ENCODE peak calls at places on chromosomes 13 and 19, in six cellular contexts. Q is stimulated activated CD4-positive, alpha-beta T cell treated with anti-CD3 and anti-CD28 coated beads, Interleukin-4, amount 100 ng/mL, for 1 hour; O is mesendoderm; C is uterus; W is kidney tubule cell; F is T-helper 17 cell. Z is an unnamed sample.

GRCh38 chr19:8224394-8225145 is 15.4 kb downstream of the CERS4 start:
- DNase-seq in C (peak), W (peak), O (no peak), Q (no peak), F (no peak), Z (no peak)

GRCh38 chr13:99417151-99417820 is 84.0 kb upstream of the TM9SF2 start:
- DNase-seq in O (peak), W (no peak), Q (no peak), F (no peak), C (no peak), Z (no peak)

GRCh38 chr13:73656863-73657262 is 477.3 kb downstream of the KLF12 start:
- DNase-seq in C (no peak), F (no peak), Q (no peak), W (peak), O (no peak), Z (no peak)

GRCh38 chr13:44063467-44063866 is 183.8 kb downstream of the LACC1 start:
- DNase-seq in O (no peak), F (no peak), C (no peak), W (no peak), Q (no peak), Z (no peak)

GRCh38 chr19:43316591-43317319 is 36.7 kb upstream of the CD177 start:
- DNase-seq in F (no peak), W (peak), Q (no peak), C (no peak), O (peak), Z (peak)

GRCh38 chr13:71514900-71515598 is 352.0 kb downstream of the DACH1 start:
- DNase-seq in C (no peak), F (no peak), Q (no peak), O (no peak), W (no peak), Z (no peak)

GRCh38 chr13:96779691-96780090 is 214.6 kb downstream of the OXGR1 start:
- DNase-seq in F (no peak), O (no peak), W (no peak), C (no peak), Q (no peak), Z (no peak)

GRCh38 chr13:65011403-65011802 is 2218.7 kb downstream of the PCDH9 start:
- DNase-seq in O (no peak), Q (no peak), F (no peak), W (no peak), C (no peak), Z (no peak)

GRCh38 chr13:43908156-43909126 is 28.7 kb downstream of the LACC1 start:
- DNase-seq in W (peak), C (no peak), F (no peak), Q (no peak), O (peak), Z (peak)

GRCh38 chr13:74226791-74227475 is 92.7 kb upstream of the KLF12 start:
- DNase-seq in W (no peak), O (no peak), C (no peak), F (no peak), Q (no peak), Z (no peak)

GRCh38 chr19:10763828-10764339 is 46.0 kb downstream of the DNM2 start:
- DNase-seq in C (no peak), O (no peak), F (no peak), Q (no peak), W (no peak), Z (no peak)

GRCh38 chr13:38213307-38213706 is 136.3 kb upstream of the UFM1 start:
- DNase-seq in Q (no peak), F (no peak), W (peak), O (no peak), C (no peak), Z (no peak)

GRCh38 chr19:41296323-41296935 is 13.5 kb upstream of the CCDC97 start:
- DNase-seq in W (peak), F (no peak), Q (no peak), C (no peak), O (no peak), Z (no peak)

GRCh38 chr19:16896098-16896912 is 7.5 kb downstream of the F2RL3 start:
- DNase-seq in O (peak), C (no peak), W (no peak), F (no peak), Q (no peak), Z (peak)

GRCh38 chr19:39212377-39212742 is 8.3 kb upstream of the SYCN start:
- DNase-seq in Q (peak), C (no peak), O (peak), F (peak), W (no peak), Z (peak)

GRCh38 chr13:41416276-41416675 is 41.1 kb upstream of the RGCC start:
- DNase-seq in Q (no peak), F (no peak), C (no peak), O (no peak), W (no peak), Z (no peak)

GRCh38 chr13:99577934-99578917 is 77.0 kb downstream of the TM9SF2 start:
- DNase-seq in W (peak), O (peak), C (no peak), F (no peak), Q (no peak), Z (peak)

GRCh38 chr13:27171244-27171829 is at the start of gene USP12:
- DNase-seq in C (no peak), W (no peak), F (peak), Q (peak), O (peak), Z (peak)

GRCh38 chr19:55440411-55441105 is 2.5 kb downstream of the SHISA7 start:
- DNase-seq in C (no peak), F (no peak), Q (no peak), W (no peak), O (peak), Z (no peak)

GRCh38 chr19:46886546-46887239 is 25.9 kb downstream of the ARHGAP35 start:
- DNase-seq in C (no peak), Q (no peak), O (no peak), W (no peak), F (no peak), Z (no peak)

GRCh38 chr13:39773833-39774232 is 118.4 kb downstream of the COG6 start:
- DNase-seq in Q (no peak), W (no peak), C (no peak), F (no peak), O (no peak), Z (peak)

GRCh38 chr13:44109986-44110640 is 230.4 kb downstream of the LACC1 start:
- DNase-seq in O (no peak), W (peak), C (no peak), Q (no peak), F (no peak), Z (no peak)

GRCh38 chr13:73938375-73939070 is 195.7 kb downstream of the KLF12 start:
- DNase-seq in F (no peak), Q (no peak), W (peak), C (no peak), O (peak), Z (peak)

GRCh38 chr13:85212692-85213091 is 586.5 kb downstream of the SLITRK6 start:
- DNase-seq in W (no peak), O (no peak), Q (no peak), C (no peak), F (no peak), Z (no peak)

GRCh38 chr19:1237754-1238372 is at the start of gene CBARP:
- DNase-seq in Q (no peak), W (peak), C (peak), F (no peak), O (no peak), Z (peak)

GRCh38 chr19:7013678-7014077 is 7.6 kb downstream of the MBD3L2B start:
- DNase-seq in C (no peak), O (no peak), Q (no peak), W (peak), F (no peak), Z (peak)

GRCh38 chr19:6947745-6948144 is 60.4 kb downstream of the ADGRE1 start:
- DNase-seq in Q (peak), F (no peak), C (no peak), W (peak), O (no peak), Z (peak)

GRCh38 chr19:51547397-51548212 is 16.1 kb upstream of the SIGLEC6 start:
- DNase-seq in Q (no peak), F (no peak), C (no peak), W (no peak), O (no peak), Z (no peak)

GRCh38 chr13:38990693-38991092 is at the start of gene STOML3:
- DNase-seq in Q (no peak), O (peak), W (no peak), C (no peak), F (no peak), Z (no peak)

GRCh38 chr19:52603558-52604207 is 33.6 kb downstream of the ZNF701 start:
- DNase-seq in F (no peak), W (no peak), Q (no peak), C (no peak), O (no peak), Z (no peak)

GRCh38 chr19:46480409-46480808 is 9.0 kb upstream of the PNMA8A start:
- DNase-seq in C (peak), W (no peak), F (no peak), O (no peak), Q (no peak), Z (no peak)

GRCh38 chr13:97142452-97142851 is 79.7 kb upstream of the MBNL2 start:
- DNase-seq in F (no peak), W (peak), O (peak), C (no peak), Q (no peak), Z (no peak)

GRCh38 chr19:4702764-4703163 is 20.9 kb downstream of the DPP9 start:
- DNase-seq in F (no peak), C (no peak), O (no peak), W (no peak), Q (no peak), Z (no peak)

GRCh38 chr19:39709026-39709872 is 5.0 kb downstream of the LGALS14 start:
- DNase-seq in Q (no peak), F (no peak), C (no peak), O (peak), W (peak), Z (no peak)

GRCh38 chr19:46442808-46443450 is 14.2 kb upstream of the PNMA8C start:
- DNase-seq in Q (no peak), C (peak), W (peak), F (no peak), O (no peak), Z (no peak)

Z was measured in lung microvascular endothelial cell.